ENCODE peak calls at places on chromosomes 4 and X, in nine cellular contexts. M is NCI-H345, I is neural crest cell, D is HS-5, V is fibroblast of lung, Y is AG08396, X is D341Med, E is NCI-H1092 treated with DMSO at 0.1 percent for 48 hours, C is GM19239. Q is an unnamed sample.

GRCh38 chrX:16785247-16786138 is 773 bp upstream of the TXLNG start:
- DNase-seq in C (no peak), Y (no peak), I (no peak), X (peak), M (peak), V (no peak), E (no peak), D (no peak), Q (no peak)

GRCh38 chr4:74364649-74365491 is at the start of gene EREG:
- DNase-seq in E (no peak), Y (peak), M (peak), I (peak), C (no peak), X (no peak), D (no peak), V (peak), Q (peak)

GRCh38 chr4:10017037-10017893 is 4.0 kb downstream of the SLC2A9 start:
- DNase-seq in I (no peak), V (no peak), M (no peak), D (no peak), E (no peak), Y (no peak), C (no peak), X (no peak), Q (no peak)

GRCh38 chr4:71860643-71861042 is 76.8 kb upstream of the GC start:
- DNase-seq in C (no peak), E (no peak), Y (no peak), I (no peak), V (no peak), M (no peak), X (no peak), D (no peak), Q (no peak)

GRCh38 chr4:184960505-184960971 is 57.8 kb upstream of the HELT start:
- DNase-seq in Y (no peak), M (no peak), C (no peak), V (no peak), X (peak), D (no peak), I (no peak), E (no peak), Q (no peak)

GRCh38 chrX:123454712-123455431 is 270.8 kb downstream of the GRIA3 start:
- DNase-seq in E (no peak), M (no peak), D (no peak), X (no peak), I (no peak), V (no peak), Y (no peak), C (no peak), Q (no peak)

GRCh38 chr4:8537041-8537461 is 43.1 kb upstream of the GPR78 start:
- DNase-seq in E (peak), M (peak), V (peak), D (peak), Y (peak), C (peak), X (no peak), I (no peak), Q (peak)

GRCh38 chrX:84144281-84144680 is 43.7 kb downstream of the RPS6KA6 start:
- DNase-seq in D (no peak), V (peak), Y (no peak), I (no peak), C (no peak), E (no peak), M (no peak), X (no peak), Q (no peak)

GRCh38 chr4:53576676-53577372 is 14.5 kb downstream of the LNX1 start:
- DNase-seq in E (peak), V (peak), Y (no peak), M (peak), C (no peak), I (no peak), X (no peak), D (no peak), Q (no peak)

GRCh38 chr4:41625531-41625930 is 87.6 kb downstream of the LIMCH1 start:
- DNase-seq in V (no peak), E (no peak), Y (no peak), M (no peak), D (no peak), X (no peak), I (no peak), C (no peak), Q (no peak)

GRCh38 chr4:1542226-1542490 is 135.9 kb upstream of the NKX1-1 start:
- DNase-seq in M (no peak), C (no peak), E (no peak), X (no peak), V (no peak), D (no peak), Y (no peak), I (no peak), Q (no peak)

GRCh38 chrX:119417842-119418241 is 18.7 kb downstream of the SLC25A43 start:
- DNase-seq in Y (no peak), V (no peak), C (no peak), D (no peak), E (no peak), I (no peak), X (no peak), M (no peak), Q (no peak)

GRCh38 chrX:100682939-100683338 is 38.9 kb downstream of the SRPX2 start:
- DNase-seq in V (no peak), E (no peak), D (no peak), Y (no peak), X (no peak), I (no peak), M (no peak), C (no peak), Q (no peak)

GRCh38 chr4:1976416-1977352 is 32.1 kb downstream of the NELFA start:
- DNase-seq in C (no peak), X (peak), Y (no peak), D (no peak), E (no peak), I (no peak), M (no peak), V (no peak), Q (no peak)

GRCh38 chr4:174554329-174554728 is 32.0 kb upstream of the HPGD start:
- DNase-seq in V (no peak), E (no peak), I (no peak), C (no peak), X (no peak), Y (no peak), D (no peak), M (no peak), Q (no peak)

GRCh38 chrX:42797646-42798045 is 19.7 kb upstream of the PPP1R2C start:
- DNase-seq in X (no peak), Y (no peak), I (no peak), M (no peak), V (peak), D (no peak), C (no peak), E (no peak), Q (no peak)

GRCh38 chrX:136251042-136251991 is at the start of gene MAP7D3:
- DNase-seq in E (no peak), C (peak), D (no peak), M (no peak), Y (peak), V (peak), X (peak), I (peak), Q (peak)

GRCh38 chr4:124025423-124025822 is 628.8 kb downstream of the SPRY1 start:
- DNase-seq in V (peak), M (no peak), C (no peak), X (no peak), Y (no peak), E (peak), D (no peak), I (no peak), Q (no peak)

GRCh38 chr4:109350121-109350520 is 47.7 kb upstream of the COL25A1 start:
- DNase-seq in I (no peak), V (no peak), D (no peak), E (no peak), C (no peak), Y (no peak), X (no peak), M (no peak), Q (no peak)

GRCh38 chr4:110753461-110753860 is 130.6 kb upstream of the PITX2 start:
- DNase-seq in D (no peak), Y (no peak), E (no peak), M (no peak), C (no peak), X (no peak), I (no peak), V (peak), Q (no peak)

GRCh38 chr4:108793413-108793812 is 30.6 kb upstream of the ETNPPL start:
- DNase-seq in Y (no peak), E (no peak), D (no peak), I (no peak), V (peak), C (no peak), M (no peak), X (no peak), Q (no peak)

GRCh38 chrX:110381216-110381615 is 22.6 kb downstream of the RTL9 start:
- DNase-seq in C (no peak), D (peak), E (no peak), V (peak), Y (no peak), I (no peak), X (no peak), M (no peak), Q (no peak)

GRCh38 chr4:86054676-86055075 is 305.2 kb downstream of the MAPK10 start:
- DNase-seq in V (no peak), X (no peak), I (no peak), E (no peak), D (no peak), C (no peak), Y (no peak), M (no peak), Q (no peak)

GRCh38 chr4:36082817-36083216 is 161.5 kb downstream of the ARAP2 start:
- DNase-seq in Y (no peak), I (no peak), D (no peak), V (no peak), E (no peak), C (no peak), M (no peak), X (no peak), Q (no peak)

GRCh38 chr4:93842512-93843252 is 14.1 kb downstream of the ATOH1 start:
- DNase-seq in D (no peak), Y (no peak), X (no peak), I (no peak), V (no peak), M (no peak), E (no peak), C (no peak), Q (no peak)

GRCh38 chr4:140755811-140756291 is 334 bp downstream of the TBC1D9 start:
- DNase-seq in I (peak), D (no peak), V (peak), C (peak), E (peak), X (peak), Y (peak), M (peak), Q (peak)

GRCh38 chr4:154189346-154189745 is 302.3 kb downstream of the DCHS2 start:
- DNase-seq in E (no peak), D (no peak), X (no peak), M (no peak), Y (no peak), I (no peak), V (peak), C (no peak), Q (no peak)